ENCODE peak calls at places on chromosomes 16 and 17, in six cellular contexts. Y, L, N, H, E and P are unnamed samples.
A peak's percentile ranks its signal among the peaks of the same experiment; 100 is the strongest.

GRCh38 chr16:29877266-29877961 is 14.4 kb upstream of the CDIPT start:
- DNase-seq in N (no peak), E (no peak), Y (no peak), L (peak; percentile 100), H (no peak), P (no peak)

GRCh38 chr17:31544186-31544585 is 152.7 kb downstream of the RAB11FIP4 start:
- DNase-seq in E (no peak), H (no peak), L (no peak), Y (no peak), N (no peak), P (no peak)

GRCh38 chr16:2976201-2976600 is 4.0 kb downstream of the PKMYT1 start:
- DNase-seq in L (no peak), E (no peak), N (no peak), Y (no peak), H (no peak), P (no peak)

GRCh38 chr16:82972520-82972919 is 345.8 kb downstream of the CDH13 start:
- DNase-seq in N (no peak), E (no peak), L (no peak), H (no peak), Y (no peak), P (no peak)

GRCh38 chr17:48149174-48150106 is 41.9 kb downstream of the SNX11 start:
- DNase-seq in Y (no peak), L (peak; percentile 50), N (no peak), E (no peak), H (no peak), P (no peak)

GRCh38 chr16:85197611-85198566 is 85.6 kb upstream of the CIBAR2 start:
- DNase-seq in L (no peak), H (peak; percentile 72), E (no peak), Y (no peak), N (no peak), P (no peak)

GRCh38 chr16:85601730-85602401 is 11.3 kb upstream of the GSE1 start:
- DNase-seq in L (no peak), Y (peak; percentile 86), E (peak; percentile 60), H (no peak), N (peak; percentile 75), P (no peak)

GRCh38 chr17:62566996-62567578 is 60.4 kb upstream of the MRC2 start:
- DNase-seq in Y (no peak), H (no peak), N (no peak), E (no peak), L (no peak), P (no peak)

GRCh38 chr16:31869511-31870201 is 4.0 kb upstream of the ZNF267 start:
- DNase-seq in E (no peak), H (peak; percentile 66), N (no peak), Y (no peak), L (peak; percentile 31), P (no peak)

GRCh38 chr17:44083250-44083849 is 12.8 kb downstream of the G6PC3 start:
- DNase-seq in N (no peak), L (peak; percentile 59), H (no peak), E (no peak), Y (no peak), P (no peak)

GRCh38 chr16:3149630-3150345 is 15.0 kb downstream of the ZNF213 start:
- DNase-seq in H (peak; percentile 71), L (peak; percentile 84), N (peak; percentile 80), E (peak; percentile 73), Y (peak; percentile 83), P (no peak)

GRCh38 chr16:1788708-1789100 is 4.8 kb downstream of the IGFALS start:
- DNase-seq in H (no peak), L (no peak), Y (peak; percentile 58), E (peak; percentile 10), N (no peak), P (peak; percentile 64)

GRCh38 chr17:38619937-38620550 is 14.3 kb upstream of the SRCIN1 start:
- DNase-seq in E (no peak), L (peak; percentile 59), Y (peak; percentile 25), H (no peak), N (no peak), P (no peak)

GRCh38 chr16:78503501-78504110 is 404.2 kb downstream of the WWOX start:
- DNase-seq in L (no peak), H (peak; percentile 40), Y (peak; percentile 79), E (no peak), N (no peak), P (no peak)

GRCh38 chr17:22267019-22267418 is 574.7 kb downstream of the KCNJ18 start:
- DNase-seq in Y (no peak), L (no peak), N (no peak), E (no peak), H (no peak), P (no peak)

GRCh38 chr16:84741351-84741791 is 41.6 kb downstream of the USP10 start:
- DNase-seq in Y (no peak), E (no peak), H (no peak), L (no peak), N (no peak), P (no peak)

GRCh38 chr16:85431431-85432124 is 181.5 kb upstream of the GSE1 start:
- DNase-seq in L (no peak), Y (peak; percentile 53), E (no peak), H (peak; percentile 12), N (peak; percentile 47), P (peak; percentile 54)

DNA sequence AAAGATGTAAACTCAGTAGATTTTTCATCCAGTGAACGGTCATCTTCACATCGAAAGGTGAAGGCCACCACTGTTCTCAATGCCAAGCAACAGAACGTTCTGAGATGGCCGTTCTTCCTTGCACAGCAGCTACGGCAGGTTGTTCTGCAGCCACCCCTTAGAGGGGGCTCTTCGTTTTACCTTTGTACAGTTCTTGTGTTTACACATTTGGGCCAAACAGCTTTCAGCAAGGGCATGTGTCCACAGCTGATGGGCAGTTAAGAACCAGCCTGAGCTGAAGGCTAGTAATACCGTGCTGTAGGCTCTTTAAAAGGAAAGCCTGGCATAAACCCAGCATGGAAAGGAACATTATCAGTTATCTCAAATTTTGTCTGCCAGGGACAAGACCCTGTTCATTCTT is 15.9 kb downstream of the PLD6 start:
- DNase-seq in E (no peak), Y (no peak), H (no peak), L (no peak), N (no peak), P (no peak)
- H3K4me1 ChIP-seq in E (peaks cover 8% of the 10 kb centered on the region), Y (peaks cover 49% of the 10 kb centered on the region), H (no peaks in the 10 kb centered on the region), L (no peaks in the 10 kb centered on the region), N (peaks cover 22% of the 10 kb centered on the region), P (peaks cover 13% of the 10 kb centered on the region)

GRCh38 chr17:40457369-40457768 is 14.1 kb downstream of the IGFBP4 start:
- DNase-seq in Y (peak; percentile 57), L (no peak), E (no peak), H (no peak), N (no peak), P (no peak)
- TF ChIP-seq CTCF in Y (no peak), L (no peak), E (no peak), H (no peak), N (no peak), P (no peak)

GRCh38 chr17:1942666-1943431 is 82.3 kb downstream of the RTN4RL1 start:
- DNase-seq in H (no peak), L (peak; percentile 30), N (no peak), Y (no peak), E (no peak), P (no peak)

GRCh38 chr17:1940810-1941185 is 84.3 kb downstream of the RTN4RL1 start:
- DNase-seq in E (no peak), Y (no peak), N (no peak), L (peak; percentile 25), H (no peak), P (no peak)

GRCh38 chr17:1943432-1943802 is 81.7 kb downstream of the RTN4RL1 start:
- DNase-seq in L (no peak), H (no peak), Y (no peak), E (no peak), N (no peak), P (no peak)

GRCh38 chr17:1941241-1942065 is 83.7 kb downstream of the RTN4RL1 start:
- DNase-seq in Y (no peak), L (peak; percentile 28), N (no peak), E (no peak), H (no peak), P (no peak)

DNA sequence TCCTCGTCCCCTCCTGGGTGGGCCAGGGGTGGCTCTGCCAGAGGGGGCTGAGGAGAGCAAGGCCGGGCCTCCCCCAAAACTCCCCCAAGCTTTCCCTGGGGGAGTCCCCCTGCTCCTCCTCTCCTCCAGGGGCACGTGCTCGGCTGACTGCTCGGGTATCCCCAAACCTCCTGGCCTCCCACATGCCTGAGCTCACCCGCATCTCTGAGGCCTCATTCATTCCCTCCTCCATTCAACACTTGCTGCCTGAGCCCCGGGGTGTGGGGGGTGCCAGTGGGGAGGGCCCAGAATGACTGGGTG is 83.1 kb downstream of the RTN4RL1 start:
- DNase-seq in E (no peak), N (no peak), Y (no peak), H (no peak), L (no peak), P (no peak)
- H3K4me1 ChIP-seq in E (no peaks in the 10 kb centered on the region), N (peaks cover 16% of the 10 kb centered on the region), Y (no peaks in the 10 kb centered on the region), H (no peaks in the 10 kb centered on the region), L (no peaks in the 10 kb centered on the region), P (no peaks in the 10 kb centered on the region)

GRCh38 chr17:71237903-71238538 is 882.8 kb upstream of the SOX9 start:
- DNase-seq in N (no peak), L (no peak), H (no peak), E (no peak), Y (no peak), P (no peak)
- TF ChIP-seq CTCF in N (no peak), L (no peak), H (no peak), E (no peak), Y (no peak), P (peak; percentile 73)

GRCh38 chr17:78380370-78380769 is 1.9 kb downstream of the PGS1 start:
- DNase-seq in H (no peak), Y (no peak), L (no peak), N (no peak), E (no peak), P (no peak)

GRCh38 chr17:78381601-78382168 is 3.2 kb downstream of the PGS1 start:
- DNase-seq in Y (no peak), L (peak; percentile 60), N (no peak), H (no peak), E (no peak), P (no peak)

GRCh38 chr17:78384479-78385175 is 6.2 kb downstream of the PGS1 start:
- DNase-seq in L (no peak), H (no peak), Y (no peak), N (no peak), E (no peak), P (no peak)

GRCh38 chr17:78387982-78388941 is 9.8 kb downstream of the PGS1 start:
- DNase-seq in Y (peak; percentile 87), N (no peak), L (no peak), E (peak; percentile 32), H (peak; percentile 33), P (no peak)

DNA sequence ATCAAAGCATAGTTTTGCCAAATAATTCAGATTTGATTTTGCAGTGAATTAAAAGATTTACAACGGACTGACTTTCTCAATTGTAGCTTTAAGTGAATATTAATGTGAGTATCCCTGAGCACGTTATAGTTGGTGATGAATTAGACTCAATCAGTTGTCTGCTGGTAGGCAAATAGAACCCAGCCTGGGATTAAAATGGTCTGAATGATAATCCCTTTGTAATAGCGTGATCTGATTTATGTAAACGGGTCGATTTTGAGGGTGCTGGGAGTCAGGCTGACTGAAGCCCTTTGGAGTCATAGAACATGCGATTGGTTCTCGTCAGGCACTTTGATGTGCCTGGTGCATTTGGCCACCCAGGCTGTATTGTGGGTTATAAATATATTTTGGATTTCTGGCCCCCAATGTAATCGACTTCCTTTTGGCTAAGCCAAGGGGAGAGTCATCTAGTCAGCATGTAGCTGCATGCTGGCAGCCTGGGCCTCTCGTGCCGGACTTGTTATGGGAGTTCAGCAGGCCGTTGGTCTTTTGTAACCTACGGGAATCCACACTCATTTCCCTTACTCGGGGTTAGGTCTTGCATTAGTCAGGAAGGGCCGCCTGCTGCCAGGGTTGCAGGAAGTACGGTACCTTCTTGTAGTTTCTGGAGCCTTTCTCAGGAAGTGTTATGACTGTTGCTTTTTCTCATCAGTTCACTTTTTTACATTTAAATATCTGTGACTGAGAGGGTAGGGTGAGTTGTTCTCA is 5.4 kb downstream of the PGS1 start:
- DNase-seq in Y (peak; percentile 93), H (peak; percentile 49), E (peak; percentile 71), N (peak; percentile 91), L (no peak), P (peak; percentile 98)
- H3K4me1 ChIP-seq in Y (peaks cover 65% of the 10 kb centered on the region), H (peaks cover 16% of the 10 kb centered on the region), E (peaks cover 20% of the 10 kb centered on the region), N (peaks cover 87% of the 10 kb centered on the region), L (peaks cover 12% of the 10 kb centered on the region), P (peaks cover 51% of the 10 kb centered on the region)